ENCODE peak calls at places on chromosome 11, in nine cellular contexts. D is adrenal gland; F is Caki2; C is activated CD4-positive, alpha-beta T cell treated with anti-CD3 and anti-CD28 coated beads, Interleukin-2, amount 50 U/mL, for 4 hours; G is hypothalamus; W is neuronal stem cell; S is HCT116; L is lung microvascular endothelial cell; P is cardiac fibroblast. B is an unnamed sample.

GRCh38 chr11:47672283-47672730 is 29.9 kb upstream of the MTCH2 start:
- DNase-seq in C (no peak), F (peak; percentile 37), D (no peak), S (no peak), P (peak; percentile 41), G (no peak), L (no peak), W (no peak), B (no peak)

GRCh38 chr11:110762596-110762995 is 50.4 kb upstream of the ARHGAP20 start:
- DNase-seq in G (no peak), F (no peak), L (no peak), W (no peak), P (peak; percentile 69), C (no peak), D (no peak), S (no peak), B (no peak)

GRCh38 chr11:70203749-70204465 is 811 bp downstream of the FADD start:
- DNase-seq in F (peak; percentile 84), G (no peak), W (no peak), D (peak; percentile 84), C (peak; percentile 92), L (peak; percentile 84), S (peak; percentile 19), P (peak; percentile 95), B (peak; percentile 29)

GRCh38 chr11:107719062-107719461 is 7.2 kb upstream of the SLN start:
- DNase-seq in F (no peak), S (no peak), W (no peak), D (no peak), G (no peak), L (no peak), C (no peak), P (no peak), B (no peak)

GRCh38 chr11:87437844-87438223 is 400.1 kb downstream of the TMEM135 start:
- DNase-seq in D (no peak), L (no peak), S (no peak), W (no peak), G (no peak), P (peak; percentile 71), C (no peak), F (peak; percentile 43), B (no peak)

GRCh38 chr11:66842896-66843775 is at the start of gene RCE1:
- DNase-seq in D (peak; percentile 88), F (peak; percentile 78), W (peak; percentile 91), L (peak; percentile 95), S (peak; percentile 65), C (peak; percentile 88), P (peak; percentile 87), G (peak; percentile 83), B (peak; percentile 70)

GRCh38 chr11:84819128-84819527 is 808.0 kb downstream of the DLG2 start:
- DNase-seq in G (no peak), C (no peak), L (no peak), P (peak; percentile 36), D (no peak), F (no peak), S (no peak), W (no peak), B (no peak)

GRCh38 chr11:86623041-86623621 is 49.3 kb downstream of the ME3 start:
- DNase-seq in W (no peak), P (no peak), G (no peak), C (no peak), L (no peak), F (no peak), S (no peak), D (no peak), B (no peak)

GRCh38 chr11:116927163-116927772 is 89.8 kb upstream of the APOA1 start:
- DNase-seq in G (no peak), C (peak; percentile 25), L (peak; percentile 45), D (no peak), F (no peak), W (no peak), P (no peak), S (no peak), B (no peak)

GRCh38 chr11:126655807-126656128 is 300.3 kb downstream of the ST3GAL4 start:
- DNase-seq in W (no peak), S (no peak), D (no peak), G (no peak), P (peak; percentile 7), C (no peak), L (no peak), F (no peak), B (no peak)

GRCh38 chr11:93051181-93051580 is 81.7 kb downstream of the MTNR1B start:
- DNase-seq in C (no peak), G (no peak), D (no peak), W (no peak), F (no peak), L (no peak), P (peak; percentile 58), S (no peak), B (no peak)

GRCh38 chr11:208917-209260 is 1.4 kb downstream of the RIC8A start:
- DNase-seq in S (no peak), W (no peak), F (no peak), D (no peak), C (no peak), P (no peak), L (peak; percentile 15), G (no peak), B (no peak)

GRCh38 chr11:126790550-126790981 is 210.0 kb downstream of the KIRREL3 start:
- DNase-seq in F (peak; percentile 79), C (no peak), G (peak; percentile 41), L (peak; percentile 28), D (no peak), S (no peak), P (peak; percentile 88), W (no peak), B (peak; percentile 70)

GRCh38 chr11:134333312-134333711 is 1.5 kb downstream of the GLB1L2 start:
- DNase-seq in F (no peak), S (no peak), L (no peak), G (no peak), C (no peak), D (no peak), P (no peak), W (no peak), B (no peak)

GRCh38 chr11:67051945-67052488 is 4.6 kb upstream of the RHOD start:
- DNase-seq in F (no peak), C (no peak), G (no peak), P (no peak), W (no peak), S (no peak), D (no peak), L (no peak), B (no peak)

GRCh38 chr11:19739872-19740271 is 27.2 kb downstream of the NAV2 start:
- DNase-seq in G (peak; percentile 10), F (no peak), P (no peak), S (no peak), D (no peak), W (no peak), C (no peak), L (peak; percentile 39), B (no peak)